ENCODE peak calls at places on chromosomes 2 and 18, in five cellular contexts. Z, J, F, S and A are unnamed samples.

GRCh38 chr2:237431372-237431771 is 17.4 kb upstream of the COL6A3 start:
- DNase-seq in Z (no peak), J (no peak), F (no peak), S (peak; percentile 93), A (no peak)

GRCh38 chr18:24558403-24558802 is 98.0 kb downstream of the HRH4 start:
- DNase-seq in Z (no peak), J (no peak), F (no peak), S (no peak), A (no peak)

GRCh38 chr2:240133401-240133800 is 2.7 kb downstream of the COPS9 start:
- DNase-seq in Z (no peak), J (no peak), F (no peak), S (no peak), A (no peak)

GRCh38 chr18:67517224-67517765 is 775 bp upstream of the DSEL start:
- DNase-seq in Z (peak; percentile 11), J (peak; percentile 17), F (no peak), S (peak; percentile 25), A (no peak)

GRCh38 chr18:7945882-7946281 is 378.8 kb downstream of the PTPRM start:
- DNase-seq in Z (no peak), J (no peak), F (no peak), S (peak; percentile 97), A (no peak)

GRCh38 chr2:119517433-119517832 is 6.8 kb downstream of the SCTR start:
- DNase-seq in Z (peak; percentile 9), J (peak; percentile 87), F (peak; percentile 75), S (peak; percentile 21), A (peak; percentile 41)

GRCh38 chr2:169260846-169261245 is 101.5 kb downstream of the LRP2 start:
- DNase-seq in Z (no peak), J (no peak), F (no peak), S (no peak), A (no peak)

GRCh38 chr2:213274143-213274542 is 10.1 kb upstream of the SPAG16 start:
- DNase-seq in Z (no peak), J (no peak), F (no peak), S (no peak), A (no peak)

GRCh38 chr18:23415530-23415929 is 37.6 kb upstream of the RIOK3 start:
- DNase-seq in Z (no peak), J (no peak), F (no peak), S (no peak), A (no peak)

GRCh38 chr2:105261061-105261460 is 19.5 kb downstream of the GPR45 start:
- DNase-seq in Z (no peak), J (no peak), F (no peak), S (peak; percentile 96), A (no peak)

GRCh38 chr2:220795705-220796104 is 776.4 kb downstream of the EPHA4 start:
- DNase-seq in Z (no peak), J (no peak), F (no peak), S (peak; percentile 25), A (no peak)

GRCh38 chr2:226115102-226115831 is 684.4 kb downstream of the IRS1 start:
- DNase-seq in Z (no peak), J (no peak), F (no peak), S (peak; percentile 99), A (no peak)

GRCh38 chr2:149296031-149296430 is 34.4 kb upstream of the LYPD6 start:
- DNase-seq in Z (no peak), J (no peak), F (no peak), S (no peak), A (no peak)

GRCh38 chr2:207847807-207848544 is 78.3 kb upstream of the FZD5 start:
- DNase-seq in Z (no peak), J (peak; percentile 76), F (peak; percentile 83), S (peak; percentile 32), A (no peak)

GRCh38 chr2:65940856-65941255 is 494.1 kb upstream of the MEIS1 start:
- DNase-seq in Z (no peak), J (no peak), F (no peak), S (no peak), A (no peak)

DNA sequence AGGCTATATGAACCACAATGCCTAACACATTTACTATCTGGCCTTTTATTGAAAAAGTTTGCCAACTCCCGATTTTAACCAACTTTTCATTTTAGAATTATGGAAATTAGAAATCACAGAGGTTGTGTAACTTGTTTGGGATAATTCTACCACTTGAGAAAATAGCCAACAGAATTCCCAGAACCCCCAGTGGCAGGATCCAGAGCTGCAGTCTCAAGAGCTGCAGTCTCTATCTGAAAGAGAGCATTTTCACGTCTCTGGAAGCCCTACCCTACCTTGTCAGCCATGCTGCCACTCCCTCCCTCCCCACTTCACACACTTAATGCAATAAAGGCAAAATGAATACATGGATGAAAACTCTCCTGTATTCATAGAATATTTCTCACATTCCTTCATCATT is 23.4 kb upstream of the TSPYL6 start:
- DNase-seq in Z (no peak), J (no peak), F (no peak), S (no peak), A (no peak)
- TF ChIP-seq CTCF in Z (no peak), J (no peak), F (no peak), S (peak; percentile 7), A (no peak)

GRCh38 chr2:79039944-79040343 is 14.4 kb downstream of the REG3G start:
- DNase-seq in Z (no peak), J (no peak), F (no peak), S (no peak), A (no peak)

GRCh38 chr2:79040967-79041582 is 15.6 kb downstream of the REG3G start:
- DNase-seq in Z (no peak), J (peak; percentile 25), F (no peak), S (no peak), A (peak; percentile 18)
- TF ChIP-seq CTCF in Z (no peak), J (peak; percentile 65), F (peak; percentile 31), S (peak; percentile 16), A (peak; percentile 69)

GRCh38 chr2:210476194-210477128 is at the start of gene LANCL1:
- DNase-seq in Z (peak; percentile 75), J (peak; percentile 89), F (peak; percentile 94), S (peak; percentile 81), A (peak; percentile 62)
- TF ChIP-seq CTCF in Z (no peak), J (no peak), F (no peak), S (no peak), A (no peak)

DNA sequence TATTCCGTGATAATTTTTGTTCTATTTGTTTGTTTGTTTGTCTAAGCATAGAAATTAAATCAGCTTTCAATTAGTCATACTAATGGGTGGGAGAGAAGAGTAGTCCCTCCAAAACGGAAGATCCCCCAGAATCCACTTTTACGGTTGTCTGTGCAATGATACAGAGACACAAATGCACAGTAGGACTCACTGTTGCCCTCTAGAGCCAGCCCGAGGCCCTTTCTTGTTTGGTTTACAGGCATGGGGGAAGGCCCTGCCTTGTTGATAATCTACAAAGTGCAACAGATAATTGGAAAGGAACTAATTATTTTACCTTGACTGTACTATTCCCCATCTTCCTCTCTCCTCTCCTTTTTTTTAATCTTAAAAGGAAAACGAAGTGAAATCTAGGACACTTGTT is 121.1 kb downstream of the ACOXL start:
- DNase-seq in Z (peak; percentile 57), J (no peak), F (peak; percentile 57), S (peak; percentile 12), A (no peak)
- TF ChIP-seq CTCF in Z (peak; percentile 67), J (peak; percentile 29), F (peak; percentile 50), S (peak; percentile 37), A (peak; percentile 47)

DNA sequence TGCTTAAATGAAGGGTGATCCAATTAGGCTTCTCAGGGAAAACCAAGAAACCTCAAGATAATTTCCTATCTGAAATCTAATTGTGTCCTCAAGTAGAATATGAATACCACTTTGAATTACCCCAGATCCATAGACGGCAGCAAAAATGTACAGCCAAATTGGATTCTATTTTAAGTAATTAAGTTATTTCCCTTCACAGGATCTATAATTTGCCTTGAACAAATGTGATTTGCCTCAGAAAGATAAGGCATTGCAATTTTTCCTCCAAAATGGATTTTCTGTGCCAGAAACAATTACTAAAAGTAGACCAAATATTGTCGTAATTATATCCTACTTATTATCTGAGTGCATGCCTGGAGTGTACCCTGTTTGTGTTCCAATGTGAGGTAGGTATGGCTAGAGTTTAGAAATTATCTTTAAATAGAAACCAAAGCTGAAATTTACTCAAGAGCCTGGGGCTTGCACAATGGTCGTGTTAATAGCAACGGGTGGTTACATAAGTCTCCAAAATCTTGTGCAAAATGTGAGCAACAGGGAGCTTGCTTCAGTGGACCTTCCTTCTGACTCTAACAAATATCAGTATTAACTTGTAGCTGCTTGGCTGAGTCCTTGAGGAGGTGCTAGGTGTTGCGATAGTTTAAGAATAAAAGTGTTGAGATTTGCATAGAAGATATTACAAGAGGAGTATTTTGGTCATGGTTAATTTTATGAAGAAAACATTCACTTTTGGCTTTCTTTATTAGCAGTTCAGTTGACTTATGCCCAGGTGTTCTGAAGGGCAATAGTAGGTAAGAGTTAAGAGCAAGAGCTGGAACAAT is 4.8 kb downstream of the CXCR4 start:
- DNase-seq in Z (peak; percentile 36), J (no peak), F (no peak), S (no peak), A (no peak)
- TF ChIP-seq CTCF in Z (no peak), J (no peak), F (no peak), S (no peak), A (no peak)

GRCh38 chr18:37962316-37962966 is 396.8 kb upstream of the CELF4 start:
- DNase-seq in Z (no peak), J (no peak), F (no peak), S (no peak), A (peak; percentile 39)

GRCh38 chr18:37964885-37965571 is 399.4 kb upstream of the CELF4 start:
- DNase-seq in Z (no peak), J (no peak), F (no peak), S (no peak), A (no peak)

GRCh38 chr18:37967261-37967660 is 401.7 kb upstream of the CELF4 start:
- DNase-seq in Z (no peak), J (no peak), F (no peak), S (no peak), A (no peak)

GRCh38 chr18:37963837-37964236 is 398.2 kb upstream of the CELF4 start:
- DNase-seq in Z (no peak), J (no peak), F (no peak), S (no peak), A (no peak)

GRCh38 chr18:37965572-37965970 is 400.0 kb upstream of the CELF4 start:
- DNase-seq in Z (no peak), J (no peak), F (no peak), S (no peak), A (no peak)
- TF ChIP-seq CTCF in Z (no peak), J (no peak), F (no peak), S (no peak), A (no peak)

DNA sequence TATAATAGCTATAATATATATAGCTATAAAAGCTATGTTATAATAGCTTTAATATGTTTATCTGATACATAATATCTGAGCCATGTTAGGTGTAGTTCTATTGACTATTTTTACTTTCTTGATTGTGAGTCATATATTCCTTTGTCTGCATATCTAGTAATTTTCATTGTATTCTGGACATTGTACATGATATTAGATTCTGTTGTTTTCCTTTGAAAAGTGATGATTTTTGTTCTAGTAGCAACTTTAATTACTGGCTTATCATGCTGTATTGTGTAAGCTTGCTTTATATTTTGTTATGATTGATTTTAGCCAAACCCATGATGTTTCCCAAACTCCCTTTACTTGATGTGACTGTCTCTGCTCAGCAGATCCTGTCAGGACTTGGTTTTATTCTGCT is 125.7 kb upstream of the TCF4 start:
- DNase-seq in Z (no peak), J (no peak), F (no peak), S (no peak), A (no peak)
- TF ChIP-seq CTCF in Z (no peak), J (no peak), F (no peak), S (no peak), A (no peak)

GRCh38 chr2:146874260-146874658 is 970.6 kb upstream of the ACVR2A start:
- DNase-seq in Z (no peak), J (no peak), F (no peak), S (no peak), A (no peak)
- TF ChIP-seq CTCF in Z (no peak), J (no peak), F (no peak), S (no peak), A (no peak)